ENCODE peak calls at places on chromosomes 13 and 19, in five cellular contexts. V is heart right ventricle, U is aorta, T is epithelial cell of prostate, F is fibroblast of mammary gland. B is an unnamed sample.

GRCh38 chr13:30581582-30581981 is 36.1 kb upstream of the USPL1 start:
- DNase-seq in V (no peak), F (peak; percentile 37), U (no peak), T (no peak), B (no peak)

GRCh38 chr13:29594310-29594709 is 1.2 kb downstream of the SLC7A1 start:
- DNase-seq in F (peak; percentile 89), V (no peak), T (peak; percentile 71), U (no peak), B (no peak)

GRCh38 chr19:39317476-39317875 is 3.2 kb downstream of the LRFN1 start:
- DNase-seq in V (no peak), F (no peak), T (no peak), U (no peak), B (no peak)

GRCh38 chr19:1261512-1261862 is 7.6 kb upstream of the CIRBP start:
- DNase-seq in U (no peak), F (no peak), T (no peak), V (peak; percentile 38), B (peak; percentile 52)

GRCh38 chr13:50951366-50951765 is 41.8 kb downstream of the RNASEH2B start:
- DNase-seq in F (peak; percentile 58), V (no peak), U (no peak), T (no peak), B (no peak)

GRCh38 chr19:3537101-3537437 is 1.9 kb upstream of the TEKTIP1 start:
- DNase-seq in T (no peak), F (no peak), U (no peak), V (no peak), B (no peak)

GRCh38 chr19:49421039-49421877 is 2.0 kb downstream of the PTH2 start:
- DNase-seq in F (peak; percentile 30), T (no peak), U (peak; percentile 78), V (peak; percentile 73), B (no peak)

GRCh38 chr19:5354403-5354802 is 13.8 kb upstream of the PTPRS start:
- DNase-seq in V (no peak), T (no peak), F (peak; percentile 19), U (no peak), B (no peak)

GRCh38 chr13:102642475-102642874 is 45.7 kb downstream of the TPP2 start:
- DNase-seq in T (no peak), F (peak; percentile 21), U (no peak), V (peak; percentile 54), B (no peak)

GRCh38 chr13:42553098-42554046 is 20.6 kb upstream of the TNFSF11 start:
- DNase-seq in F (peak; percentile 89), U (no peak), V (no peak), T (no peak), B (no peak)

GRCh38 chr19:54266133-54266532 is 9.1 kb upstream of the LILRB5 start:
- DNase-seq in V (peak; percentile 62), F (peak; percentile 66), T (peak; percentile 5), U (peak; percentile 83), B (peak; percentile 60)

GRCh38 chr19:5246554-5247155 is 94.0 kb downstream of the PTPRS start:
- DNase-seq in V (no peak), T (no peak), F (no peak), U (no peak), B (no peak)

GRCh38 chr13:19836472-19836871 is 27.0 kb downstream of the ZMYM5 start:
- DNase-seq in T (no peak), U (no peak), F (peak; percentile 41), V (no peak), B (no peak)

GRCh38 chr13:100549316-100549715 is 39.3 kb downstream of the GGACT start:
- DNase-seq in U (no peak), V (no peak), T (no peak), F (no peak), B (no peak)

GRCh38 chr13:44576396-44577235 is 486 bp upstream of the TSC22D1 start:
- DNase-seq in T (no peak), V (no peak), F (no peak), U (peak; percentile 60), B (no peak)

GRCh38 chr13:43664700-43665191 is 122.0 kb downstream of the ENOX1 start:
- DNase-seq in F (peak; percentile 75), V (no peak), T (no peak), U (no peak), B (no peak)

GRCh38 chr19:13163609-13164364 is 13.6 kb downstream of the IER2 start:
- DNase-seq in V (peak; percentile 76), T (no peak), F (peak; percentile 89), U (peak; percentile 90), B (peak; percentile 50)

GRCh38 chr13:90787007-90787406 is 560.5 kb upstream of the MIR17HG start:
- DNase-seq in F (no peak), V (no peak), T (no peak), U (no peak), B (no peak)

GRCh38 chr19:14450168-14450874 is 17.2 kb downstream of the PKN1 start:
- DNase-seq in V (no peak), F (peak; percentile 63), T (no peak), U (no peak), B (no peak)

GRCh38 chr13:87498681-87499080 is 172.5 kb upstream of the SLITRK5 start:
- DNase-seq in U (no peak), F (no peak), T (no peak), V (no peak), B (no peak)

GRCh38 chr19:7673995-7674667 is 2.8 kb upstream of the MCEMP1 start:
- DNase-seq in V (peak; percentile 40), U (peak; percentile 84), F (peak; percentile 84), T (no peak), B (no peak)

GRCh38 chr19:44694184-44694579 is 4.8 kb upstream of the CEACAM16 start:
- DNase-seq in T (no peak), F (no peak), U (no peak), V (no peak), B (no peak)

GRCh38 chr13:71964491-71965108 is 97.6 kb upstream of the DACH1 start:
- DNase-seq in F (no peak), T (no peak), V (no peak), U (no peak), B (no peak)

GRCh38 chr13:38872693-38873092 is 117.9 kb downstream of the STOML3 start:
- DNase-seq in T (no peak), U (no peak), V (peak; percentile 24), F (peak; percentile 43), B (no peak)

GRCh38 chr13:74067818-74068217 is 66.4 kb downstream of the KLF12 start:
- DNase-seq in F (peak; percentile 54), T (peak; percentile 12), V (no peak), U (no peak), B (no peak)

GRCh38 chr13:23754506-23754905 is 134.7 kb downstream of the MIPEP start:
- DNase-seq in U (no peak), F (no peak), T (no peak), V (no peak), B (no peak)

B was measured in activated B cell treated with CpG ODN at 0.5 μM for 24 hours.